ENCODE peak calls at places on chromosomes 6 and 20, in four cellular contexts. One of them, this sample, is unnamed.

GRCh38 chr6:133092771-133093170 is 148.4 kb upstream of the EYA4 start:
- DNase-seq in stomach: no peak
- DNase-seq in A549: no peak
- DNase-seq in Peyer's patch: no peak
- DNase-seq in this sample: no peak

GRCh38 chr6:21201673-21202430 is 391.7 kb upstream of the SOX4 start:
- DNase-seq in Peyer's patch: no peak
- DNase-seq in stomach: no peak
- DNase-seq in A549: no peak
- DNase-seq in this sample: no peak

GRCh38 chr6:37894585-37894984 is 75.1 kb downstream of the ZFAND3 start:
- DNase-seq in A549: no peak
- DNase-seq in Peyer's patch: no peak
- DNase-seq in stomach: no peak
- DNase-seq in this sample: no peak

GRCh38 chr20:50346372-50347347 is 156.0 kb downstream of the CEBPB start:
- DNase-seq in Peyer's patch: peak; percentile 34
- DNase-seq in A549: no peak
- DNase-seq in stomach: peak; percentile 84
- DNase-seq in this sample: peak; percentile 49

GRCh38 chr6:14762077-14762476 is 483.8 kb upstream of the JARID2 start:
- DNase-seq in Peyer's patch: no peak
- DNase-seq in stomach: no peak
- DNase-seq in A549: no peak
- DNase-seq in this sample: no peak

GRCh38 chr6:53492860-53493634 is 51.9 kb downstream of the GCLC start:
- DNase-seq in A549: peak; percentile 40
- DNase-seq in Peyer's patch: no peak
- DNase-seq in stomach: no peak
- DNase-seq in this sample: peak; percentile 46

GRCh38 chr6:105806486-105806920 is 279.6 kb upstream of the PRDM1 start:
- DNase-seq in stomach: no peak
- DNase-seq in Peyer's patch: no peak
- DNase-seq in A549: no peak
- DNase-seq in this sample: no peak

GRCh38 chr6:158168054-158168303 is at the start of gene SERAC1:
- DNase-seq in A549: peak; percentile 69
- DNase-seq in stomach: no peak
- DNase-seq in Peyer's patch: no peak
- DNase-seq in this sample: no peak

GRCh38 chr20:38728911-38729642 is 4.8 kb downstream of the SLC32A1 start:
- DNase-seq in Peyer's patch: no peak
- DNase-seq in A549: no peak
- DNase-seq in stomach: no peak
- DNase-seq in this sample: no peak

GRCh38 chr20:56202493-56203077 is 45.9 kb upstream of the MC3R start:
- DNase-seq in A549: peak; percentile 7
- DNase-seq in stomach: no peak
- DNase-seq in Peyer's patch: no peak
- DNase-seq in this sample: no peak

GRCh38 chr6:135334169-135334568 is 153.1 kb downstream of the MYB start:
- DNase-seq in Peyer's patch: no peak
- DNase-seq in stomach: no peak
- DNase-seq in A549: no peak
- DNase-seq in this sample: no peak

GRCh38 chr6:41371461-41371991 is 36.1 kb downstream of the NCR2 start:
- DNase-seq in Peyer's patch: no peak
- DNase-seq in stomach: peak; percentile 70
- DNase-seq in A549: no peak
- DNase-seq in this sample: no peak

GRCh38 chr6:99458319-99458718 is 33.2 kb upstream of the PNISR start:
- DNase-seq in A549: no peak
- DNase-seq in stomach: no peak
- DNase-seq in Peyer's patch: no peak
- DNase-seq in this sample: no peak

GRCh38 chr20:10306440-10307358 is 88.1 kb downstream of the SNAP25 start:
- DNase-seq in A549: no peak
- DNase-seq in stomach: no peak
- DNase-seq in Peyer's patch: no peak
- DNase-seq in this sample: peak; percentile 25
- TF ChIP-seq POLR2A in A549: no peak
- TF ChIP-seq POLR2A in stomach: no peak
- TF ChIP-seq POLR2A in Peyer's patch: no peak
- TF ChIP-seq POLR2A in this sample: no peak

GRCh38 chr6:32442243-32442667 is 2.6 kb downstream of the HLA-DRA start:
- DNase-seq in stomach: no peak
- DNase-seq in A549: no peak
- DNase-seq in Peyer's patch: no peak
- DNase-seq in this sample: no peak

GRCh38 chr6:32442977-32443552 is 3.4 kb downstream of the HLA-DRA start:
- DNase-seq in stomach: no peak
- DNase-seq in A549: no peak
- DNase-seq in Peyer's patch: no peak
- DNase-seq in this sample: no peak

GRCh38 chr6:32445321-32445854 is 5.7 kb downstream of the HLA-DRA start:
- DNase-seq in Peyer's patch: no peak
- DNase-seq in stomach: no peak
- DNase-seq in A549: no peak
- DNase-seq in this sample: no peak

GRCh38 chr6:32447932-32448331 is 8.2 kb downstream of the HLA-DRA start:
- DNase-seq in stomach: no peak
- DNase-seq in Peyer's patch: no peak
- DNase-seq in A549: no peak
- DNase-seq in this sample: no peak

DNA sequence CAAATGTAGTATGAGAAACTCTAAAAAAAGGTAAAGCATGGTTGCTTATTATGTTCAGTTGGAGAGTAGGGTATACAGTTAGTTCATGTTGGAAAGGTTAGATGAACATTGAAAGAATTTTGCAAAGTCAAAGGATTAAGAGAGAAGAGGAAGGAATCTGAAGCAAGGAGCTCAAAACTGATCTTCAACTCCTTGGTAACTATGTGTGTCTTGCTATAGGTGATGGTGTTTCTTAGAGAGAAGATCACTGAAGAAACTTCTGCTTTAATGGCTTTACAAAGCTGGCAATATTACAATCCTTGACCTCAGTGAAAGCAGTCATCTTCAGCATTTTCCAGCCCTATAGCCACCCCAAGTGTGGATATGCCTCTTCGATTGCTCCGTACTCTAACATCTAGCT is 4.7 kb downstream of the HLA-DRA start:
- DNase-seq in stomach: no peak
- DNase-seq in A549: no peak
- DNase-seq in Peyer's patch: no peak
- DNase-seq in this sample: no peak
- TF ChIP-seq POLR2A in stomach: no peak
- TF ChIP-seq POLR2A in A549: no peak
- TF ChIP-seq POLR2A in Peyer's patch: no peak
- TF ChIP-seq POLR2A in this sample: no peak

DNA sequence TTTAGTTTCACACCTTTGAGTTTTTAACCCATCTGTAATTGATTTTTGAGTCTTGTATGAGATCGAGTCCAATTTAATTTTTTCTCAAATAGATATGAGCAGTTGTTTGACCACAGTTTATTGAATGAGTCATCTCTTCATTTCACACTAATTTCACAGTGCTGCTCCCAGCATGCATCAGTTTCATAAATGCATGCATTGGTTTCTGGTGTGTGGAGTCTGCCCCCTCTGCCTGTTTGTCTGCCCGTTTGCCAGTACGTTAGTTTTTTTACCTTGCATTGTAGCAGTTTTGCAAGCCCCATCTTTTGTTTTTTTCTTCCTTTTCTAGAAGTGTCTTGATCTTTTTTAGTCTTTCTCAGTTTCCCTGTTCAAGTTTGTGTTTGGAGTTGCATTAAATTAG is 11.9 kb downstream of the SLX4IP start:
- DNase-seq in stomach: peak; percentile 30
- DNase-seq in Peyer's patch: peak; percentile 47
- DNase-seq in A549: peak; percentile 91
- DNase-seq in this sample: peak; percentile 43
- TF ChIP-seq POLR2A in stomach: no peak
- TF ChIP-seq POLR2A in Peyer's patch: no peak
- TF ChIP-seq POLR2A in A549: no peak
- TF ChIP-seq POLR2A in this sample: no peak

DNA sequence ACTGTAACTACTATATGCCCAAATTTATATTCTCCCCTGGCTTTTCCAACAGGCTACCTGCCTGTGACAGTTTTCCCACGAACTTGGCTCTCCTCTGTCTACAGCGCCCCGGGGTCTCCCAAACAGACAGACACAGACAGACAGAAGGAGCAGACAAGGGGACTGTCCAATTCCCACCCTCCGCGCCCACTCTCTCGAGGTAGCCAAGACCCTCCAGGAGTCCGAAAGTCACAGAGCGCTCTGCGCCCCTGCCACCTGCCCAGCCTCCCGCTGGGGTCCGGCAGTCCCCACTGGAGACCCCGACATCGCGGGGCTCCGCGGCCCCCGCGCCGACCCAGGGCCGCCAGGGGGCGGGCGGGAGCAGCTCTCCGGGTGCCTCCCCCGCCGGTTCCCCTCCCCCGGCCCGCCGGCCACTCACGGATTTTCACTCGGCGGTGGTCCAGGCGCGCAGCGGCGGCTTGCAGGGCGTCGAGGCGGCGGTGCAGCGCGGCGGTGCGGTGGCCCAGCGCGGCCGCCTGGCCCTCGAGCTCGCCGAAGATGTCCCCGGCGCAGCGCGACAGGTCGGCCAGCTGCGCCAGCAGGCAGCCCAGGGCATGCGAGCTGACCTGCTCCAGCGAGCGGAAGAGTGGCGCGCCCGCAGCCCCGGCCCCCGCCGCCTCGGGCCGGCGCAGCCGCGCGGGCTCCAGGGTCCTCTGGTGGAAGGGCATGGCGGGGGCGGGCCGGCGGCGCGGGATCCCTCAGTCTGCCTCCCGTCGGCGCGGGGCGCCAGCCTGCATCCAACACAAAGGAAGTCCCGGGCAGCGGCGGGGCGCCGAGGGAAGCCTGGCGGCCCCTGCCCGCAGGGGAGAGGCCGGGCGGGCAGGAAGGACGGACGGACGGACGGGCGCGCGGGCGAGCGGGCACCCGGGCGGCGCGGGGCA is 81.3 kb upstream of the CCDC28A start:
- DNase-seq in stomach: peak; percentile 77
- DNase-seq in Peyer's patch: peak; percentile 46
- DNase-seq in A549: peak; percentile 77
- DNase-seq in this sample: peak; percentile 59
- TF ChIP-seq POLR2A in stomach: no peak
- TF ChIP-seq POLR2A in Peyer's patch: no peak
- TF ChIP-seq POLR2A in A549: no peak
- TF ChIP-seq POLR2A in this sample: no peak

DNA sequence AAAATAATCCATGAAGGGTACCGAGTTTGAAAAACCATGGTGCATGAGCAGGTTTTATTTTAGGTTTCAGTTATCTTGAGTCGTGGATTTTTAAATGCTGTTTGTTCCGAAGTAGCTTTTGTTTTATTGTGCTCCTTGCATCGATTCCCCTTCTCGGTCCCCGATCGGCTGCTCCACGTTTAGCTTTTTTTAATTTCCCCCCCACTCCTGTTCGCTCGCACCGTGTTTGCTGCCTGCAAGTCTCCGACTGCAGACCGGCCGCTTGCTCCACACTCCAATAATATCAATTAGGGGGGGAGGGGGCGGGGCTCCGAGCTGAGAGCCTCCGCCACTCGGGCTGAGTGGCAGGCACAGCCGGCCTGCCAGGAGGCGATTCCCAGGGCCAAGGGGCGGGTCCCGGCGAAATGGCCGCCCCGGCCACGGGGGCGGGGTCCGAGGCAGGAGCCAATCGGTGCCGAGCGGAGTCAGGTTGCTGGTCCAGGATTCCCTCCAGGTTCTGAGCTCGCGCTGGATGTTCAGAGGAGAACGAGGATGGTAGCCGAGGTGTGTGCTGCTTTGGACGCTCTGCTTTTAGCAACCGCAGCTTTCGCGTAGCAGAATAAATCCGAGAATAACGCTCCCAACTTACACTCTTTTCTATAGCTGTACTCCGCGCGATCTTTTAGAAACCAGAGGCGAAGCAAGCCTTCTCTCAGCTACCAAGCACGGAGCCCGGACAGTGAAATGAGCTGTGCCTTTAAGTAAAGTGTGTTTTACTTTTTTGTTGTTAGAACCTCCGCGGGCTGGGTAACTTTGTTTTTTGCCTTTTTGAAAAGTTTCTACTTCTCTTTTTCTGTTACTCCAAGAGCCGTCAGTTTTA is at the start of gene EPHA7:
- DNase-seq in A549: peak; percentile 46
- DNase-seq in Peyer's patch: peak; percentile 39
- DNase-seq in stomach: peak; percentile 80
- DNase-seq in this sample: no peak
- TF ChIP-seq POLR2A in A549: peak; percentile 12
- TF ChIP-seq POLR2A in Peyer's patch: no peak
- TF ChIP-seq POLR2A in stomach: no peak
- TF ChIP-seq POLR2A in this sample: no peak

GRCh38 chr6:24719125-24719931 is at the start of gene C6orf62:
- DNase-seq in A549: peak; percentile 17
- DNase-seq in Peyer's patch: peak; percentile 46
- DNase-seq in stomach: peak; percentile 40
- DNase-seq in this sample: no peak

GRCh38 chr6:24718449-24719124 is 367 bp downstream of the C6orf62 start:
- DNase-seq in stomach: no peak
- DNase-seq in A549: no peak
- DNase-seq in Peyer's patch: no peak
- DNase-seq in this sample: no peak

GRCh38 chr6:24720131-24720603 is 1.2 kb upstream of the C6orf62 start:
- DNase-seq in stomach: peak; percentile 67
- DNase-seq in Peyer's patch: peak; percentile 42
- DNase-seq in A549: peak; percentile 11
- DNase-seq in this sample: no peak

GRCh38 chr6:24721461-24722215 is 2.7 kb upstream of the C6orf62 start:
- DNase-seq in Peyer's patch: peak; percentile 87
- DNase-seq in A549: peak; percentile 61
- DNase-seq in stomach: peak; percentile 87
- DNase-seq in this sample: peak; percentile 48

GRCh38 chr6:24720604-24721460 is 1.9 kb upstream of the C6orf62 start:
- DNase-seq in A549: peak; percentile 93
- DNase-seq in Peyer's patch: peak; percentile 100
- DNase-seq in stomach: peak; percentile 100
- DNase-seq in this sample: peak; percentile 89
- TF ChIP-seq POLR2A in A549: peak; percentile 91
- TF ChIP-seq POLR2A in Peyer's patch: peak; percentile 99
- TF ChIP-seq POLR2A in stomach: peak; percentile 97
- TF ChIP-seq POLR2A in this sample: peak; percentile 96